ENCODE peak calls at places on chromosome 4, in ten cellular contexts. W is cardiac muscle cell; D is T-helper 2 cell; U is KBM-7; I is central memory CD4-positive, alpha-beta T cell; E is neuronal stem cell; N is HTR-8/SVneo; S is AG08396; T is midbrain; A is GM03348. G is an unnamed sample.

GRCh38 chr4:88629826-88630225 is 37.5 kb downstream of the HERC3 start:
- DNase-seq in W (no peak), D (no peak), U (no peak), I (no peak), E (no peak), N (no peak), S (no peak), T (no peak), A (peak; percentile 20), G (no peak)

GRCh38 chr4:12966741-12967140 is 517.4 kb downstream of the RAB28 start:
- DNase-seq in W (no peak), D (no peak), U (no peak), I (no peak), E (no peak), N (no peak), S (no peak), T (no peak), A (no peak), G (no peak)

GRCh38 chr4:150826302-150826701 is 188.8 kb downstream of the LRBA start:
- DNase-seq in W (no peak), D (no peak), U (peak; percentile 18), I (no peak), E (no peak), N (no peak), S (no peak), T (no peak), A (no peak), G (no peak)

GRCh38 chr4:74283614-74284013 is 24.7 kb upstream of the EPGN start:
- DNase-seq in W (no peak), D (no peak), U (no peak), I (no peak), E (no peak), N (no peak), S (peak; percentile 9), T (no peak), A (peak; percentile 18), G (no peak)

GRCh38 chr4:78551420-78552351 is at the start of gene ANXA3:
- DNase-seq in W (peak; percentile 56), D (no peak), U (no peak), I (no peak), E (no peak), N (no peak), S (peak; percentile 47), T (no peak), A (peak; percentile 45), G (no peak)

GRCh38 chr4:41334182-41334581 is 77.5 kb downstream of the UCHL1 start:
- DNase-seq in W (no peak), D (no peak), U (no peak), I (no peak), E (no peak), N (no peak), S (no peak), T (no peak), A (no peak), G (no peak)

GRCh38 chr4:121898150-121898549 is 27.9 kb upstream of the BBS7 start:
- DNase-seq in W (no peak), D (no peak), U (peak; percentile 16), I (peak; percentile 3), E (no peak), N (no peak), S (no peak), T (no peak), A (no peak), G (no peak)

GRCh38 chr4:39446842-39447573 is 11.7 kb downstream of the RPL9 start:
- DNase-seq in W (peak; percentile 31), D (peak; percentile 34), U (no peak), I (peak; percentile 35), E (peak; percentile 36), N (no peak), S (peak; percentile 48), T (no peak), A (peak; percentile 52), G (no peak)

GRCh38 chr4:37516057-37516775 is 170.0 kb downstream of the RELL1 start:
- DNase-seq in W (no peak), D (no peak), U (no peak), I (no peak), E (no peak), N (no peak), S (no peak), T (no peak), A (no peak), G (no peak)

GRCh38 chr4:88341227-88342192 is 37.1 kb upstream of the HERC6 start:
- DNase-seq in W (peak; percentile 72), D (no peak), U (no peak), I (no peak), E (no peak), N (peak; percentile 46), S (peak; percentile 81), T (peak; percentile 11), A (peak; percentile 59), G (peak; percentile 70)

GRCh38 chr4:34157546-34157945 is 2086.8 kb downstream of the ARAP2 start:
- DNase-seq in W (no peak), D (no peak), U (no peak), I (no peak), E (no peak), N (no peak), S (no peak), T (no peak), A (no peak), G (no peak)

GRCh38 chr4:183637461-183637860 is 21.5 kb downstream of the RWDD4 start:
- DNase-seq in W (no peak), D (no peak), U (no peak), I (no peak), E (no peak), N (no peak), S (no peak), T (no peak), A (peak; percentile 18), G (no peak)

GRCh38 chr4:169070071-169070894 is 60.2 kb upstream of the CBR4 start:
- DNase-seq in W (no peak), D (no peak), U (no peak), I (no peak), E (peak; percentile 23), N (peak; percentile 89), S (no peak), T (no peak), A (peak; percentile 89), G (no peak)

GRCh38 chr4:124483043-124483906 is 229.3 kb downstream of the ANKRD50 start:
- DNase-seq in W (peak; percentile 64), D (no peak), U (no peak), I (no peak), E (peak; percentile 58), N (no peak), S (no peak), T (no peak), A (no peak), G (no peak)

GRCh38 chr4:149409186-149410056 is 406.2 kb downstream of the IQCM start:
- DNase-seq in W (no peak), D (no peak), U (no peak), I (no peak), E (no peak), N (peak; percentile 52), S (peak; percentile 45), T (peak; percentile 4), A (peak; percentile 76), G (no peak)

GRCh38 chr4:126890994-126891393 is 741.8 kb upstream of the INTU start:
- DNase-seq in W (peak; percentile 5), D (no peak), U (no peak), I (no peak), E (no peak), N (no peak), S (no peak), T (no peak), A (peak; percentile 13), G (no peak)

GRCh38 chr4:7861440-7861881 is 78.2 kb downstream of the AFAP1 start:
- DNase-seq in W (no peak), D (no peak), U (no peak), I (no peak), E (peak; percentile 17), N (peak; percentile 54), S (peak; percentile 64), T (no peak), A (peak; percentile 89), G (no peak)

GRCh38 chr4:991451-992296 is 1.5 kb downstream of the SLC26A1 start:
- DNase-seq in W (no peak), D (no peak), U (no peak), I (no peak), E (no peak), N (no peak), S (no peak), T (no peak), A (no peak), G (no peak)

GRCh38 chr4:96465834-96466233 is 625.9 kb downstream of the PDHA2 start:
- DNase-seq in W (no peak), D (no peak), U (no peak), I (no peak), E (no peak), N (no peak), S (no peak), T (no peak), A (no peak), G (no peak)

GRCh38 chr4:133131829-133132485 is 17.1 kb upstream of the PCDH10 start:
- DNase-seq in W (no peak), D (no peak), U (no peak), I (no peak), E (no peak), N (no peak), S (no peak), T (no peak), A (no peak), G (no peak)

GRCh38 chr4:10083861-10084641 is 32.5 kb downstream of the WDR1 start:
- DNase-seq in W (no peak), D (no peak), U (no peak), I (no peak), E (no peak), N (no peak), S (no peak), T (no peak), A (no peak), G (no peak)

GRCh38 chr4:34766935-34767859 is 1477.1 kb downstream of the ARAP2 start:
- DNase-seq in W (no peak), D (no peak), U (no peak), I (no peak), E (no peak), N (no peak), S (no peak), T (no peak), A (no peak), G (no peak)

GRCh38 chr4:61202100-61202637 is 2.0 kb downstream of the ADGRL3 start:
- DNase-seq in W (peak; percentile 32), D (no peak), U (no peak), I (no peak), E (peak; percentile 27), N (peak; percentile 2), S (peak; percentile 6), T (peak; percentile 59), A (peak; percentile 18), G (no peak)

GRCh38 chr4:114642173-114642780 is 43.7 kb downstream of the UGT8 start:
- DNase-seq in W (no peak), D (no peak), U (no peak), I (no peak), E (no peak), N (no peak), S (no peak), T (no peak), A (no peak), G (no peak)

GRCh38 chr4:113288691-113289090 is 239.2 kb downstream of the ANK2 start:
- DNase-seq in W (no peak), D (no peak), U (no peak), I (no peak), E (no peak), N (no peak), S (no peak), T (no peak), A (peak; percentile 29), G (no peak)

GRCh38 chr4:173145111-173145510 is 23.5 kb upstream of the GALNT7 start:
- DNase-seq in W (no peak), D (no peak), U (no peak), I (no peak), E (no peak), N (no peak), S (no peak), T (no peak), A (no peak), G (no peak)

GRCh38 chr4:88107406-88108107 is 50.9 kb downstream of the ABCG2 start:
- DNase-seq in W (no peak), D (no peak), U (peak; percentile 45), I (no peak), E (no peak), N (no peak), S (no peak), T (no peak), A (no peak), G (no peak)

GRCh38 chr4:102819588-102820365 is 7.6 kb downstream of the UBE2D3 start:
- DNase-seq in W (no peak), D (no peak), U (no peak), I (peak; percentile 74), E (no peak), N (no peak), S (no peak), T (no peak), A (no peak), G (no peak)

G was measured in MV-4-11.